ENCODE peak calls at places on chromosomes 2 and 18, in eight cellular contexts. F, E, Y, G, O, Q, W and B are unnamed samples.

GRCh38 chr2:188158337-188159100 is 133.2 kb upstream of the GULP1 start:
- DNase-seq in O (no peak), G (no peak), Y (no peak), F (no peak), E (peak; percentile 40), W (no peak), Q (no peak), B (no peak)

GRCh38 chr2:226891780-226892590 is 56.1 kb downstream of the RHBDD1 start:
- DNase-seq in Y (no peak), E (peak; percentile 92), O (no peak), F (no peak), Q (peak; percentile 82), W (no peak), G (no peak), B (no peak)

GRCh38 chr2:30654404-30654803 is 152.8 kb downstream of the CAPN13 start:
- DNase-seq in E (no peak), Y (no peak), W (no peak), O (no peak), F (no peak), Q (no peak), G (no peak), B (no peak)

GRCh38 chr2:43340945-43341356 is 114.5 kb upstream of the ZFP36L2 start:
- DNase-seq in F (peak; percentile 10), E (peak; percentile 63), G (no peak), Y (peak; percentile 93), O (no peak), W (no peak), Q (peak; percentile 81), B (no peak)

GRCh38 chr2:146412625-146413024 is 1432.2 kb upstream of the ACVR2A start:
- DNase-seq in E (no peak), F (no peak), W (no peak), Q (no peak), G (no peak), Y (no peak), O (no peak), B (no peak)

GRCh38 chr2:65361623-65362022 is 70.8 kb downstream of the SPRED2 start:
- DNase-seq in E (peak; percentile 48), F (no peak), G (no peak), Q (peak; percentile 58), Y (no peak), W (no peak), O (no peak), B (no peak)

GRCh38 chr2:11040992-11041391 is 114.3 kb upstream of the SLC66A3 start:
- DNase-seq in O (no peak), F (no peak), Q (no peak), E (no peak), Y (no peak), W (no peak), G (no peak), B (no peak)

GRCh38 chr2:54895735-54896134 is 154.5 kb downstream of the RTN4 start:
- DNase-seq in G (no peak), Y (no peak), E (peak; percentile 28), F (no peak), W (no peak), Q (peak; percentile 19), O (no peak), B (no peak)

GRCh38 chr2:61718965-61719364 is 134.9 kb downstream of the FAM161A start:
- DNase-seq in Y (no peak), Q (no peak), O (no peak), W (no peak), E (no peak), F (no peak), G (no peak), B (no peak)

GRCh38 chr2:163011035-163011434 is 172.5 kb upstream of the KCNH7 start:
- DNase-seq in W (no peak), O (no peak), E (no peak), F (no peak), G (no peak), Q (no peak), Y (no peak), B (no peak)

GRCh38 chr2:217360781-217361485 is 501.1 kb upstream of the TNP1 start:
- DNase-seq in F (no peak), G (no peak), W (no peak), Q (peak; percentile 89), E (peak; percentile 89), O (peak; percentile 24), Y (no peak), B (no peak)

GRCh38 chr2:232238108-232238507 is 140.4 kb upstream of the ALPP start:
- DNase-seq in Q (no peak), Y (peak; percentile 10), O (no peak), G (no peak), F (no peak), W (no peak), E (peak; percentile 71), B (no peak)

GRCh38 chr2:110674620-110675555 is 3.0 kb downstream of the BUB1 start:
- DNase-seq in Q (peak; percentile 39), W (no peak), F (peak; percentile 26), Y (peak; percentile 62), O (no peak), E (peak; percentile 50), G (no peak), B (no peak)

GRCh38 chr2:134628453-134628852 is 90.3 kb downstream of the TMEM163 start:
- DNase-seq in E (no peak), Y (no peak), W (no peak), G (no peak), F (no peak), O (no peak), Q (no peak), B (no peak)

GRCh38 chr2:8285081-8285480 is 396.8 kb upstream of the ID2 start:
- DNase-seq in Y (no peak), W (no peak), O (no peak), F (no peak), E (no peak), Q (no peak), G (no peak), B (no peak)

GRCh38 chr2:177550264-177551200 is 158.0 kb downstream of the AGPS start:
- DNase-seq in G (no peak), F (no peak), Y (peak; percentile 48), O (no peak), E (peak; percentile 65), Q (no peak), W (no peak), B (no peak)

GRCh38 chr2:223779877-223780276 is 57.5 kb downstream of the AP1S3 start:
- DNase-seq in E (peak; percentile 34), F (peak; percentile 50), O (no peak), G (no peak), Y (peak; percentile 53), W (no peak), Q (no peak), B (no peak)

DNA sequence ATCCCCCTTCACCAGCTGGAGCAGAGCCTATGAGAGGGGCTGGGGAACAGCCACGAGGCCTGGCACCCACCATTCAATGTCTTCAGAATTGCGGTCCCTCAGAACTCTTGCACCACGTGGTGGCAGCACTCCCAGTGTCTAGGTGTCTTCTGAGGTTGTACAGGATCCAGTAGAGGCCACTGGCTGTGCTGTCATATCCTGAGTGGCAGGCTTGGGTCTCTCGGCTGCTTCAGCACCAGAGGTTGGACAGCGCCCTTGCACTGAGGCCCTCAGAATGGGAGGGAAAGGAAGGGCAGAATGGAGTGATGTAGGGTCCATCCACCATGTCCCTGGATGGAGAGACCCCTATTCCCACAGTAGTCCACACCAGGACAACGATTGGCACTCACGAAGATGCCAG is 112.0 kb upstream of the TEKT4 start:
- DNase-seq in Q (no peak), E (no peak), F (no peak), W (no peak), G (no peak), Y (no peak), O (no peak), B (no peak)
- H3K9me3 ChIP-seq in Q (no peaks in the 10 kb centered on the region), E (peaks cover 8% of the 10 kb centered on the region), F (no peaks in the 10 kb centered on the region), W (no peaks in the 10 kb centered on the region), G (no peaks in the 10 kb centered on the region), Y (no peaks in the 10 kb centered on the region), O (no peaks in the 10 kb centered on the region), B (no peaks in the 10 kb centered on the region)

DNA sequence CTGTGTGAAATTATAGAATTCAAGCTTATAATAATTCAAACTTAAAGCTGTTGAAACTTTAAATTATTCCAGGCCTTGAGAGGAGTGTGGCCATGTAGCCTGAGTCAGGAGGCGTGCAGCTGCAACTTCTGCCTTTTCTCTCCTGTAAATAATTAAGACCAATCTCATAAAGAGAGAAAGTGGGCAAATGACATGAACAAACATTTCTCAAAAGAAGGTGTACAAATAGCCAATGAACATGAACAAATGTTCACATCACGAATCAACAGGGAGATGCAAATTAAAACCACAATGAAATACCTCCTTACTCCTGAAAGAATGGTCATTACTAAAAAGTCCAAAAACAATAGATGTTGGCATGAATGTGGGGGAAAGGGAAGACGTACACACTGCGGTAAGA is 149.1 kb upstream of the MYCN start:
- DNase-seq in Q (no peak), G (no peak), Y (no peak), O (no peak), W (no peak), F (no peak), E (no peak), B (no peak)
- H3K9me3 ChIP-seq in Q (no peaks in the 10 kb centered on the region), G (no peaks in the 10 kb centered on the region), Y (no peaks in the 10 kb centered on the region), O (no peaks in the 10 kb centered on the region), W (no peaks in the 10 kb centered on the region), F (no peaks in the 10 kb centered on the region), E (peaks cover 22% of the 10 kb centered on the region), B (no peaks in the 10 kb centered on the region)

GRCh38 chr18:74108460-74108859 is 39.2 kb downstream of the FBXO15 start:
- DNase-seq in G (no peak), W (no peak), E (no peak), O (no peak), Q (no peak), Y (no peak), F (no peak), B (no peak)
- H3K9me3 ChIP-seq in G (peaks cover 21% of the 10 kb centered on the region), W (peaks cover 7% of the 10 kb centered on the region), E (peaks cover 3% of the 10 kb centered on the region), O (peaks cover 43% of the 10 kb centered on the region), Q (no peaks in the 10 kb centered on the region), Y (no peaks in the 10 kb centered on the region), F (no peaks in the 10 kb centered on the region), B (peaks cover 3% of the 10 kb centered on the region)

GRCh38 chr2:101752708-101753107 is 55.2 kb downstream of the MAP4K4 start:
- DNase-seq in E (no peak), Y (peak; percentile 46), G (no peak), W (no peak), Q (no peak), F (no peak), O (no peak), B (no peak)
- H3K9me3 ChIP-seq in E (no peaks in the 10 kb centered on the region), Y (no peaks in the 10 kb centered on the region), G (no peaks in the 10 kb centered on the region), W (no peaks in the 10 kb centered on the region), Q (no peaks in the 10 kb centered on the region), F (no peaks in the 10 kb centered on the region), O (no peaks in the 10 kb centered on the region), B (no peaks in the 10 kb centered on the region)

GRCh38 chr2:112834379-112835014 is 2.1 kb downstream of the IL1B start:
- DNase-seq in W (peak; percentile 77), Q (no peak), E (no peak), O (no peak), Y (peak; percentile 28), F (no peak), G (no peak), B (no peak)
- H3K9me3 ChIP-seq in W (no peaks in the 10 kb centered on the region), Q (no peaks in the 10 kb centered on the region), E (no peaks in the 10 kb centered on the region), O (no peaks in the 10 kb centered on the region), Y (no peaks in the 10 kb centered on the region), F (no peaks in the 10 kb centered on the region), G (no peaks in the 10 kb centered on the region), B (no peaks in the 10 kb centered on the region)